ENCODE peak calls at places on chromosomes 3 and 15, in eight cellular contexts. D is AG04450, G is heart right ventricle, A is Karpas-422, F is right cardiac atrium, X is OCI-LY7, O is suprapubic skin, W is heart left ventricle. H is an unnamed sample. For H3K9me3, the result is how much of the 10 kb centered on the place peaks cover.

GRCh38 chr3:149388001-149388435 is 10.6 kb upstream of the TM4SF1 start:
- DNase-seq in O (no peak), A (no peak), X (no peak), D (peak), F (no peak), W (no peak), G (no peak), H (peak)

GRCh38 chr3:139691619-139692018 is 13.8 kb upstream of the NMNAT3 start:
- DNase-seq in G (no peak), D (no peak), A (no peak), X (no peak), F (no peak), O (no peak), W (no peak), H (no peak)

GRCh38 chr3:189308594-189308993 is 136.8 kb downstream of the TPRG1 start:
- DNase-seq in F (no peak), A (no peak), D (no peak), O (no peak), G (no peak), X (no peak), W (no peak), H (no peak)

GRCh38 chr3:149384911-149385321 is 7.5 kb upstream of the TM4SF1 start:
- DNase-seq in G (no peak), A (no peak), F (no peak), W (no peak), D (peak), X (no peak), O (no peak), H (no peak)

GRCh38 chr15:49570174-49570573 is 50.4 kb downstream of the FAM227B start:
- DNase-seq in F (no peak), G (no peak), D (no peak), X (no peak), A (no peak), W (no peak), O (no peak), H (no peak)

GRCh38 chr3:192168202-192168601 is 559.1 kb downstream of the FGF12 start:
- DNase-seq in X (no peak), W (no peak), A (no peak), D (no peak), O (no peak), G (no peak), F (no peak), H (no peak)

GRCh38 chr15:36595625-36596024 is 16.2 kb downstream of the CDIN1 start:
- DNase-seq in G (peak), W (no peak), X (no peak), F (no peak), D (no peak), O (no peak), A (no peak), H (no peak)

GRCh38 chr3:62607287-62608029 is 234.1 kb upstream of the FEZF2 start:
- DNase-seq in G (peak), X (no peak), F (peak), A (no peak), W (no peak), D (no peak), O (no peak), H (no peak)

GRCh38 chr3:193744048-193744821 is 151.2 kb downstream of the OPA1 start:
- DNase-seq in O (no peak), G (no peak), X (peak), A (no peak), D (no peak), W (no peak), F (no peak), H (peak)

GRCh38 chr15:43932036-43932435 is 105.2 kb downstream of the WDR76 start:
- DNase-seq in A (no peak), F (no peak), W (no peak), O (no peak), X (no peak), D (no peak), G (no peak), H (no peak)

DNA sequence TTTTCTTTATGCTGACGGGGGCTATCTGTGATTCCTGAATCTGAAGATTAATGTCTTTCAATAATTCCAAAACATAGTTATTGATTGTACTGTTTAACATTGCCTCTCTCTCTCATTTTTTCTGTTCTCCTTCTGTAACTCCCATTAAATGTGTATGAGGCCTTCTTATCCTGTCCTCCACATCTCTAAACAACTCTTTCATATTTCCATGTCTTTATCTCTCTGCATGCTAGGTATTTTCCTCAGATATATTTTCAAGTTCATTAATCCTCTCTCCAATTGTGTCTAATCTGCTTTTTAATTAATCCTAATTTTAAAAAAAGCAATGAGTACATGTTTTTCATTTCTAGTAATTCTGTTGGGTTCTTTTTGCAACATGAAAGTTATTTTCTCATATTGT is 173.2 kb downstream of the TLE3 start:
- DNase-seq in O (no peak), W (no peak), F (no peak), X (no peak), D (no peak), G (no peak), A (no peak), H (no peak)
- H3K9me3 ChIP-seq in O (under half), W (under half), F (under half), X (under half), D (under half), G (under half), A (under half), H (under half)

GRCh38 chr15:41941644-41942415 is 30.5 kb downstream of the EHD4 start:
- DNase-seq in O (peak), A (no peak), D (no peak), X (no peak), F (no peak), W (no peak), G (no peak), H (no peak)
- H3K4me3 ChIP-seq in O (no peak), A (no peak), D (no peak), X (no peak), F (no peak), W (no peak), G (no peak), H (no peak)

GRCh38 chr3:58693929-58694850 is 27.6 kb upstream of the FAM3D start:
- DNase-seq in D (no peak), A (no peak), G (no peak), O (no peak), F (no peak), X (no peak), W (no peak), H (no peak)
- H3K9me3 ChIP-seq in D (under half), A (under half), G (under half), O (under half), F (under half), X (under half), W (under half), H (under half)

GRCh38 chr3:184262927-184263179 is 1.5 kb upstream of the CAMK2N2 start:
- DNase-seq in A (no peak), O (no peak), F (no peak), D (no peak), X (no peak), W (no peak), G (no peak), H (no peak)
- H3K4me3 ChIP-seq in A (no peak), O (no peak), F (no peak), D (no peak), X (no peak), W (no peak), G (no peak), H (no peak)

GRCh38 chr3:147397155-147397888 is 9.0 kb downstream of the ZIC4 start:
- DNase-seq in G (no peak), D (no peak), F (no peak), W (no peak), X (no peak), O (no peak), A (no peak), H (no peak)
- H3K9me3 ChIP-seq in G (under half), D (under half), F (under half), W (under half), X (under half), O (under half), A (under half), H (under half)

GRCh38 chr3:156150434-156151066 is 30.2 kb downstream of the KCNAB1 start:
- DNase-seq in D (peak), A (peak), O (no peak), F (no peak), G (no peak), W (no peak), X (peak), H (peak)

GRCh38 chr3:156149781-156150375 is 29.5 kb downstream of the KCNAB1 start:
- DNase-seq in O (no peak), F (no peak), G (no peak), A (peak), X (no peak), W (no peak), D (no peak), H (no peak)

GRCh38 chr3:156148345-156148945 is 28.1 kb downstream of the KCNAB1 start:
- DNase-seq in W (no peak), O (no peak), D (no peak), G (no peak), F (no peak), A (no peak), X (no peak), H (no peak)

GRCh38 chr3:156148946-156149348 is 28.6 kb downstream of the KCNAB1 start:
- DNase-seq in F (no peak), A (no peak), O (no peak), X (no peak), G (no peak), D (no peak), W (no peak), H (no peak)

DNA sequence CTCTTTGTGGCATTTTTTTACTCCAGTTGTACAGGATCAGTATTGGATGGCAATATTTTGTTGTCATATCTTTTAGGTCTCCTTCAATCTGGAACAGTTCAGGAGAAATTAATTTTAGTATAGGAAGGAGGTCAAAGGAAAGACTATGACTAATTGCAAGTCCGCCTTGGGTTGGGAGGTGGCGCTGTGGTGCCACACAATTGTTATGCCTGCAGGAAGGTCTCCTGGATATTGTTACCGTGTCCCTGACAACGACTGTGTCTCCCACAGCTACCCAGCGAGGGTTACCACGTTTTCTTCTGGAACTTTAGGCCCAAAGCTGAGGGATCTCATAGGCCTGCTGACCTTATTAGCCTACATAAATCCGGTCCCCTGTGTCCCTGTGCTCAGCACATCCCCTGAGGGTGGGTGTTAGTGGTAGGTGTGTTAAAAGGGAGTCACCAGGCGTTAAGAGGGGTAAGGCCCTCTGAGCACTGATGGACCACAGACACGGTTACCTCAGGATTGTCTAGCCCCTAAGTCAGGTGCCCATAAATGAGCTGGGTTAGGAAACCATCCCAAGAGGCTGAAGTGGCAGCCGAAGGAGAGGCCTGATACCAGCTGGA is 31.5 kb downstream of the KCNAB1 start:
- DNase-seq in O (peak), F (peak), G (peak), A (peak), X (peak), D (peak), W (peak), H (peak)
- H3K4me3 ChIP-seq in O (no peak), F (no peak), G (no peak), A (no peak), X (no peak), D (no peak), W (no peak), H (no peak)

GRCh38 chr3:46584598-46585467 is 18.7 kb upstream of the LRRC2 start:
- DNase-seq in O (no peak), G (no peak), X (no peak), D (no peak), W (no peak), A (no peak), F (no peak), H (no peak)

GRCh38 chr3:46585799-46586693 is 19.9 kb upstream of the LRRC2 start:
- DNase-seq in A (no peak), W (no peak), O (no peak), G (no peak), F (no peak), D (no peak), X (no peak), H (peak)

DNA sequence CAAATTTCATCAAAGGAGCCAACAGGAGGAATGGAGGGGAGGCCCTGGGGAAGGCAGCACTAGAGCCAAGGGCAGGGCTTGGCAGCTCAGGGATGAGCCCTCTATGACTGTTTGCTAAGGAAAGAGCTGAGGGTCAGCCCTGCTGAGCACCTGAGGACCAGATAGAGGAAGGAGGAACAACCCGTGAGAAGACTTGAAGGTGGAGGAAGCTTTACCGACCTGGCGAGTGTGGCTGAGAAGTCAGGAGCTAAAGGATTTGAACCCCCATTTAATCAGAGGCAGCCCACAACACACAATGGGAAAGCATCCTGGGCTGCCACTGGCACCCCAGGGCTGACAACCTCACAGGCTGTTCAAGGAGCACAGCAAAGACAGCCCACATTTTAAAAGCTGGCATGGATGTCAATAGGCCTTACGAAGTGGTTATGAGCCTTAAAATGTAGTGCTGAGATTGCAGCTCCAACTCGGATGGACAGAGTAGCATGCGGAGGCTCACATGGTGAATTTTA is 20.7 kb upstream of the LRRC2 start:
- DNase-seq in A (no peak), G (no peak), O (no peak), D (no peak), W (no peak), X (no peak), F (no peak), H (no peak)
- H3K9me3 ChIP-seq in A (under half), G (under half), O (under half), D (under half), W (under half), X (under half), F (under half), H (under half)

GRCh38 chr15:70098170-70098460 is 398 bp upstream of the TLE3 start:
- DNase-seq in W (no peak), X (no peak), A (no peak), G (no peak), F (no peak), D (no peak), O (no peak), H (no peak)
- H3K4me3 ChIP-seq in W (peak), X (peak), A (peak), G (no peak), F (peak), D (peak), O (peak), H (peak)

H was measured in small intestine.